ENCODE peak calls at places on chromosome 19, in five cellular contexts. Q, Z, X, V and N are unnamed samples.

GRCh38 chr19:3055741-3056453 is 6.4 kb downstream of the TLE5 start:
- DNase-seq in Q (no peak), Z (no peak), X (peak), V (no peak), N (no peak)

GRCh38 chr19:31204115-31204514 is 145.1 kb downstream of the TSHZ3 start:
- DNase-seq in Q (no peak), Z (no peak), X (no peak), V (no peak), N (no peak)

GRCh38 chr19:38735257-38735686 is 9.0 kb downstream of the CAPN12 start:
- DNase-seq in Q (peak), Z (no peak), X (peak), V (peak), N (no peak)

GRCh38 chr19:40585677-40586422 is 9.2 kb downstream of the SHKBP1 start:
- DNase-seq in Q (no peak), Z (no peak), X (no peak), V (no peak), N (no peak)

GRCh38 chr19:10000171-10000826 is 10.0 kb downstream of the COL5A3 start:
- DNase-seq in Q (peak), Z (no peak), X (peak), V (peak), N (no peak)

GRCh38 chr19:54209748-54210494 is 9.3 kb downstream of the RPS9 start:
- DNase-seq in Q (peak), Z (peak), X (peak), V (no peak), N (peak)

GRCh38 chr19:5074830-5075394 is 106.0 kb downstream of the KDM4B start:
- DNase-seq in Q (no peak), Z (no peak), X (no peak), V (no peak), N (no peak)

GRCh38 chr19:10010247-10010691 is at the start of gene COL5A3:
- DNase-seq in Q (no peak), Z (no peak), X (no peak), V (no peak), N (no peak)

GRCh38 chr19:1402411-1403070 is 1.2 kb upstream of the GAMT start:
- DNase-seq in Q (no peak), Z (no peak), X (no peak), V (no peak), N (no peak)

GRCh38 chr19:45769821-45770191 is 754 bp upstream of the SIX5 start:
- DNase-seq in Q (peak), Z (no peak), X (peak), V (peak), N (no peak)

GRCh38 chr19:35715355-35715809 is 2.4 kb upstream of the KMT2B start:
- DNase-seq in Q (no peak), Z (no peak), X (no peak), V (no peak), N (no peak)

GRCh38 chr19:45405435-45406164 is 731 bp upstream of the PPP1R13L start:
- DNase-seq in Q (peak), Z (peak), X (peak), V (peak), N (no peak)

GRCh38 chr19:3525052-3525451 is 13.9 kb upstream of the TEKTIP1 start:
- DNase-seq in Q (no peak), Z (no peak), X (no peak), V (no peak), N (no peak)

GRCh38 chr19:28419312-28419711 is 793.6 kb downstream of the UQCRFS1 start:
- DNase-seq in Q (no peak), Z (no peak), X (no peak), V (no peak), N (no peak)

GRCh38 chr19:927044-927706 is 1.3 kb downstream of the ARID3A start:
- DNase-seq in Q (no peak), Z (no peak), X (no peak), V (no peak), N (no peak)

GRCh38 chr19:44955500-44956439 is 590 bp downstream of the CLPTM1 start:
- DNase-seq in Q (no peak), Z (no peak), X (no peak), V (no peak), N (no peak)

GRCh38 chr19:18191640-18192062 is 1.4 kb upstream of the MPV17L2 start:
- DNase-seq in Q (no peak), Z (no peak), X (no peak), V (no peak), N (no peak)

GRCh38 chr19:6532244-6532999 is 1.6 kb downstream of the TNFSF9 start:
- DNase-seq in Q (no peak), Z (no peak), X (no peak), V (no peak), N (no peak)
- H3K4me3 ChIP-seq in Q (peak), Z (peak), X (no peak), V (peak), N (no peak)

GRCh38 chr19:19677579-19677978 is 8.9 kb downstream of the ZNF101 start:
- DNase-seq in Q (no peak), Z (no peak), X (no peak), V (no peak), N (no peak)
- H3K4me3 ChIP-seq in Q (peak), Z (no peak), X (no peak), V (peak), N (no peak)

DNA sequence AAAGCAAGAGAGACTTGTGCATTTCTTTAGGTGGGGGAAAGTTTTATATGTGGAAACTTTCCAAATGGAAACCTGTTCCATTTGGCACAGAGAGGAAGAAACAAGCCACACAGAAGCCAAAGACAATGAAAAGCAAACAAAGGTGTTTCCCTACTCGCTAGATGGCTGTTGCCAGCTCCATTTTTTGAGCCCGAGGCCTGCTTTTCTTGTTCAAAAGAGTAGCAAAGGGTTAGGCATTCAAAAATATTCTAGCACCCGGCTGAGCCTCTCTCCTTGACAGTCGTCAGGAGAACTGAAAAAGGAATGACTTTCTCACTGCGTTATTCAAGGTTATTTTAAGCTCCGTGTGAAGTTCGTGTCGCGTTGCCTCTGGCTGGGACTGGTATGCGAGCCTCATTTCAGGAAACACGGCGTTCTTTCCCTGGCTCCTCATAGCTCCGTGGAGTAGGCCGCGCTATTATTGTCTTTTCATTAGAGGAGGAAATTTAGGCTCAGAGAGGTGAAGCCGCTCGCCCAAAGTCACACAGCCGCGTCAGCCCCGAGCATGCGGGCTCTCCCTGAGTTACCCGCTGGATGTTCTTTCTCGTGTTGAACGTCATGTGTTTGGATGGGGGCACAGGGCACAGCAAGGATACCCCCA is 7.6 kb downstream of the TRPM4 start:
- DNase-seq in Q (no peak), Z (no peak), X (no peak), V (no peak), N (no peak)
- H3K4me3 ChIP-seq in Q (no peak), Z (no peak), X (no peak), V (no peak), N (no peak)

GRCh38 chr19:52590728-52591127 is 20.6 kb downstream of the ZNF701 start:
- DNase-seq in Q (no peak), Z (no peak), X (no peak), V (no peak), N (no peak)

GRCh38 chr19:52592301-52592700 is 22.2 kb downstream of the ZNF701 start:
- DNase-seq in Q (no peak), Z (no peak), X (no peak), V (no peak), N (no peak)
- H3K4me3 ChIP-seq in Q (no peak), Z (no peak), X (no peak), V (no peak), N (no peak)

GRCh38 chr19:57546513-57546912 is 13.2 kb downstream of the ZNF550 start:
- DNase-seq in Q (no peak), Z (no peak), X (no peak), V (no peak), N (no peak)
- H3K4me3 ChIP-seq in Q (peak), Z (no peak), X (no peak), V (peak), N (no peak)

GRCh38 chr19:14416743-14417214 is 2.4 kb downstream of the DDX39A start:
- DNase-seq in Q (no peak), Z (no peak), X (no peak), V (no peak), N (no peak)
- H3K4me3 ChIP-seq in Q (no peak), Z (peak), X (no peak), V (peak), N (no peak)

DNA sequence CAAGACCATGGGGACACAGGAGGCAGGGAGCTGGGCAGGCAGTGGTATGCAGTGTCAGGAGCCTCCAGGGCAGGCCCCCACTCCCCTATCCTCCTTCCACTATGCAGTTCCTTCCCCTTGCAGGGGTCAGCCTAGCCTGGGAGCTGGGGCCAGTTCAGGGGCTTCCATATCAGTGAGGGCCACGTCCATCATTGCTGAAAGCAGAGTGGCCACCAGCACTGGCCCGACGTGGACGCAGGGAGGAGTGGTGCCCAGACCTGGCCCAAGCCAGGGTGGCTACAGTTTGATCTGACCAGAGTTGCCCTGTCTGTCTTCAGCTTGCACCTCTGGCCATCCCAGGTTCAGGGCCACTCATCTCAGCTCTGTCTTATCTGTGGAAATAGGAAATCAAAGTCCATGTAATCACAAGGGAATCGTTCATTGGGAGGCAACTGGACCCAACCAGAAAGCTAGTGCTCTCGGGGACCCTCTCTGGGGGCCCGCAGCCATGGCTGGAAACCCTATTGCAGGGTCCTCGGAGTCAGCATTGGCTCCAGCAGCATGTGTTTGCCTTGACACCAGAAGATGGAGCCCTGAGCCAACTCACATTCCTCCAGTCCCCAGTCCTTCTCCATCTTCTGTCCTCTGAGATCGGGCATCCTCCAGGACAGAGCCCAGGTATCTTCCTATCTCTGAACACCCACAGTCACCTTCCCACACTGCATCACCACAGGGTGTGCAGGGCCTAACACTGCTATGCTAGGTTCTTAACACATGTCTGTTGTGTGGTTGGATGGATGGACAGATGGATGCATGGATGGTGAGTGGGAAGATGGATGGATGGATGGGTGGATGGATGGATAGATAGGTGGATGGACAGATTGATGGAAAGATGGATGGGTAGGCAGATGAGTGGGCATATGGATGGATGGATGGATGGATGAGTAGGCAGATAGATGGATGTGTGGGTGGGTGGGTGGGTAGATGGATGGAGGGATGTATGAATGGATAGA is 75.7 kb upstream of the KCTD15 start:
- DNase-seq in Q (no peak), Z (no peak), X (peak), V (no peak), N (no peak)
- H3K4me3 ChIP-seq in Q (no peak), Z (no peak), X (no peak), V (no peak), N (no peak)

DNA sequence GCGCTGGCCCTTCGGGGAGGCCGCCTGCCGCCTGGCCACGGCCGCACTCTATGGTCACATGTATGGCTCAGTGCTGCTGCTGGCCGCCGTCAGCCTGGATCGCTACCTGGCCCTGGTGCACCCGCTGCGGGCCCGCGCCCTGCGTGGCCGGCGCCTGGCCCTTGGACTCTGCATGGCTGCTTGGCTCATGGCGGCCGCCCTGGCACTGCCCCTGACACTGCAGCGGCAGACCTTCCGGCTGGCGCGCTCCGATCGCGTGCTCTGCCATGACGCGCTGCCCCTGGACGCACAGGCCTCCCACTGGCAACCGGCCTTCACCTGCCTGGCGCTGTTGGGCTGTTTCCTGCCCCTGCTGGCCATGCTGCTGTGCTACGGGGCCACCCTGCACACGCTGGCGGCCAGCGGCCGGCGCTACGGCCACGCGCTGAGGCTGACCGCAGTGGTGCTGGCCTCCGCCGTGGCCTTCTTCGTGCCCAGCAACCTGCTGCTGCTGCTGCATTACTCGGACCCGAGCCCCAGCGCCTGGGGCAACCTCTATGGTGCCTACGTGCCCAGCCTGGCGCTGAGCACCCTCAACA is 1.2 kb downstream of the F2RL3 start:
- DNase-seq in Q (no peak), Z (no peak), X (no peak), V (no peak), N (no peak)
- H3K4me3 ChIP-seq in Q (no peak), Z (no peak), X (no peak), V (no peak), N (no peak)